ENCODE peak calls at places on chromosomes 13 and 19, in nine cellular contexts. E is GM13977; Q is HFF-Myc; O is epithelial cell of esophagus; G is effector memory CD4-positive, alpha-beta T cell; X is occipital lobe; W is body of pancreas; V is foreskin fibroblast; D is SW 1271. I is an unnamed sample.

GRCh38 chr13:95298169-95298940 is 2.9 kb downstream of the ABCC4 start:
- DNase-seq in Q (no peak), G (no peak), V (no peak), O (peak), E (no peak), X (no peak), D (no peak), W (no peak), I (no peak)

GRCh38 chr13:51453959-51454703 is 1.3 kb upstream of the INTS6 start:
- DNase-seq in W (no peak), V (no peak), X (peak), E (peak), Q (no peak), G (peak), O (peak), D (peak), I (no peak)

GRCh38 chr13:29936051-29936813 is 85.8 kb upstream of the UBL3 start:
- DNase-seq in Q (no peak), G (no peak), W (peak), X (no peak), E (no peak), D (no peak), O (no peak), V (no peak), I (peak)

GRCh38 chr19:16338470-16339360 is 14.1 kb downstream of the KLF2 start:
- DNase-seq in G (peak), V (peak), D (peak), E (peak), Q (peak), W (no peak), X (no peak), O (peak), I (no peak)

GRCh38 chr13:97978661-97979450 is 25.4 kb downstream of the IPO5 start:
- DNase-seq in D (no peak), G (no peak), E (no peak), X (no peak), W (no peak), Q (no peak), V (peak), O (no peak), I (no peak)

GRCh38 chr19:37931941-37932655 is 25.1 kb downstream of the SIPA1L3 start:
- DNase-seq in W (peak), D (peak), G (no peak), O (peak), V (peak), Q (no peak), X (peak), E (no peak), I (peak)

GRCh38 chr19:54172764-54173699 is at the start of gene TMC4:
- DNase-seq in Q (no peak), D (peak), E (no peak), X (no peak), V (no peak), O (peak), G (no peak), W (peak), I (no peak)

GRCh38 chr19:19568802-19569756 is 31.0 kb downstream of the CILP2 start:
- DNase-seq in D (no peak), G (no peak), X (no peak), E (no peak), V (peak), W (no peak), O (peak), Q (no peak), I (no peak)

GRCh38 chr19:39974377-39975155 is 3.6 kb downstream of the PSMC4 start:
- DNase-seq in O (no peak), X (no peak), E (no peak), V (peak), Q (no peak), W (no peak), G (no peak), D (no peak), I (no peak)

GRCh38 chr19:7333198-7334118 is 15.3 kb upstream of the ARHGEF18 start:
- DNase-seq in D (no peak), X (no peak), O (no peak), E (peak), Q (no peak), G (no peak), V (no peak), W (no peak), I (no peak)

GRCh38 chr13:101706651-101707050 is 254.2 kb downstream of the ITGBL1 start:
- DNase-seq in E (no peak), V (peak), Q (peak), D (no peak), O (peak), W (no peak), X (no peak), G (no peak), I (no peak)

GRCh38 chr19:45059258-45059965 is 16.9 kb downstream of the ZNF296 start:
- DNase-seq in O (peak), W (peak), D (peak), G (peak), E (peak), Q (peak), V (peak), X (peak), I (peak)

GRCh38 chr19:35557539-35558399 is 5.7 kb downstream of the ATP4A start:
- DNase-seq in D (no peak), O (peak), W (peak), G (peak), Q (no peak), E (peak), V (peak), X (no peak), I (peak)

GRCh38 chr13:36736119-36736726 is 62.4 kb downstream of the SERTM1 start:
- DNase-seq in O (peak), Q (peak), G (no peak), D (peak), E (peak), W (peak), V (peak), X (no peak), I (peak)

GRCh38 chr13:50476579-50476978 is 366.9 kb downstream of the DLEU7 start:
- DNase-seq in W (no peak), Q (no peak), G (no peak), D (no peak), O (no peak), E (no peak), X (no peak), V (no peak), I (no peak)

GRCh38 chr13:46655727-46656180 is 102.8 kb downstream of the LRCH1 start:
- DNase-seq in Q (no peak), G (no peak), O (peak), V (no peak), W (peak), X (peak), E (no peak), D (no peak), I (no peak)

GRCh38 chr13:24683370-24683769 is 3.2 kb downstream of the ATP12A start:
- DNase-seq in D (no peak), X (no peak), E (no peak), O (no peak), W (no peak), G (no peak), Q (no peak), V (no peak), I (no peak)

GRCh38 chr19:47107201-47107952 is 6.2 kb downstream of the ZC3H4 start:
- DNase-seq in E (no peak), X (peak), W (peak), Q (no peak), G (no peak), V (peak), D (no peak), O (peak), I (no peak)

GRCh38 chr19:42250666-42251531 is 4.0 kb downstream of the ERF start:
- DNase-seq in G (no peak), D (no peak), E (no peak), Q (no peak), W (no peak), X (no peak), O (peak), V (no peak), I (no peak)

GRCh38 chr13:38888309-38888708 is 102.3 kb downstream of the STOML3 start:
- DNase-seq in E (no peak), V (no peak), W (no peak), X (no peak), D (no peak), O (peak), G (no peak), Q (peak), I (no peak)

GRCh38 chr19:58428617-58429016 is 11.3 kb downstream of the ZNF132 start:
- DNase-seq in O (peak), E (no peak), G (no peak), X (no peak), D (no peak), W (no peak), Q (no peak), V (no peak), I (no peak)

GRCh38 chr13:110657196-110657595 is 41.9 kb downstream of the NAXD start:
- DNase-seq in D (no peak), G (no peak), X (no peak), W (no peak), E (no peak), Q (no peak), V (no peak), O (no peak), I (no peak)

GRCh38 chr19:2474232-2475017 is 1.5 kb upstream of the GADD45B start:
- DNase-seq in D (peak), V (peak), E (peak), O (peak), X (peak), Q (no peak), G (peak), W (peak), I (peak)

GRCh38 chr19:17148130-17148529 is 67.0 kb upstream of the USE1 start:
- DNase-seq in E (no peak), V (no peak), O (no peak), W (no peak), D (no peak), G (no peak), Q (no peak), X (no peak), I (no peak)

GRCh38 chr19:55681131-55682087 is 6.4 kb downstream of the EPN1 start:
- DNase-seq in O (no peak), W (no peak), Q (no peak), V (peak), X (no peak), D (no peak), G (no peak), E (no peak), I (no peak)

GRCh38 chr19:15218501-15218900 is 13.7 kb downstream of the EPHX3 start:
- DNase-seq in O (no peak), X (no peak), Q (no peak), W (no peak), D (no peak), V (no peak), G (no peak), E (no peak), I (no peak)

GRCh38 chr19:12884926-12885748 is 1.9 kb downstream of the KLF1 start:
- DNase-seq in W (peak), O (peak), D (no peak), G (peak), V (no peak), X (no peak), E (peak), Q (no peak), I (peak)

GRCh38 chr13:110458594-110459365 is 102.7 kb downstream of the RAB20 start:
- DNase-seq in D (no peak), G (no peak), O (no peak), Q (no peak), E (no peak), V (no peak), X (no peak), W (peak), I (no peak)

GRCh38 chr19:14375055-14375581 is 6.1 kb upstream of the ADGRE5 start:
- DNase-seq in Q (no peak), E (peak), G (peak), W (peak), V (no peak), D (no peak), X (no peak), O (no peak), I (no peak)

GRCh38 chr19:35789195-35789977 is 14.0 kb downstream of the ARHGAP33 start:
- DNase-seq in D (no peak), Q (no peak), W (no peak), O (no peak), V (no peak), X (no peak), G (no peak), E (no peak), I (no peak)

GRCh38 chr13:76654263-76654662 is 231.9 kb downstream of the KCTD12 start:
- DNase-seq in E (no peak), G (no peak), W (no peak), Q (no peak), O (peak), V (no peak), D (no peak), X (no peak), I (no peak)

GRCh38 chr13:73428137-73428536 is 369.3 kb downstream of the KLF5 start:
- DNase-seq in Q (no peak), W (no peak), X (no peak), E (no peak), G (no peak), D (no peak), O (peak), V (no peak), I (no peak)

I was measured in caudate nucleus.